ENCODE peak calls at places on chromosomes 6 and 20, in five cellular contexts. U is H9, R is cardiac fibroblast, O is GM23338, B is fibroblast of lung. T is an unnamed sample.

GRCh38 chr6:19446570-19446969 is 390.6 kb upstream of the ID4 start:
- DNase-seq in U (no peak), R (no peak), O (no peak), B (no peak), T (no peak)

GRCh38 chr6:12150812-12151432 is 138.8 kb downstream of the HIVEP1 start:
- DNase-seq in U (peak), R (peak), O (peak), B (peak), T (peak)

GRCh38 chr6:126071000-126071647 is 84.8 kb downstream of the TRMT11 start:
- DNase-seq in U (no peak), R (no peak), O (no peak), B (no peak), T (no peak)

GRCh38 chr20:24479595-24479994 is 10.2 kb downstream of the SYNDIG1 start:
- DNase-seq in U (no peak), R (no peak), O (peak), B (no peak), T (no peak)

GRCh38 chr20:13492001-13492480 is 146.7 kb downstream of the TASP1 start:
- DNase-seq in U (peak), R (peak), O (peak), B (peak), T (peak)

GRCh38 chr6:111661541-111662041 is 55.9 kb upstream of the TRAF3IP2 start:
- DNase-seq in U (peak), R (no peak), O (peak), B (no peak), T (peak)

GRCh38 chr6:157151029-157151428 is 172.3 kb downstream of the TMEM242 start:
- DNase-seq in U (no peak), R (peak), O (no peak), B (peak), T (no peak)

GRCh38 chr6:23174781-23175361 is 605.5 kb downstream of the HDGFL1 start:
- DNase-seq in U (no peak), R (peak), O (no peak), B (peak), T (no peak)

GRCh38 chr20:50346372-50347347 is 156.0 kb downstream of the CEBPB start:
- DNase-seq in U (no peak), R (peak), O (no peak), B (peak), T (no peak)

GRCh38 chr6:33142501-33142900 is 49.8 kb downstream of the COL11A2 start:
- DNase-seq in U (no peak), R (no peak), O (no peak), B (no peak), T (no peak)

GRCh38 chr6:42068872-42069522 is 18.7 kb downstream of the TAF8 start:
- DNase-seq in U (no peak), R (no peak), O (no peak), B (no peak), T (no peak)
- TF ChIP-seq CTCF in U (peak), R (no peak), O (no peak), B (no peak), T (no peak)

GRCh38 chr20:51767867-51768758 is at the start of gene ATP9A:
- DNase-seq in U (no peak), R (peak), O (peak), B (peak), T (peak)

GRCh38 chr20:51763965-51764602 is 4.1 kb downstream of the ATP9A start:
- DNase-seq in U (no peak), R (peak), O (peak), B (peak), T (no peak)

GRCh38 chr20:51768759-51769517 is 748 bp upstream of the ATP9A start:
- DNase-seq in U (no peak), R (no peak), O (peak), B (peak), T (no peak)

GRCh38 chr20:51769941-51770615 is 1.9 kb upstream of the ATP9A start:
- DNase-seq in U (no peak), R (no peak), O (no peak), B (no peak), T (no peak)

DNA sequence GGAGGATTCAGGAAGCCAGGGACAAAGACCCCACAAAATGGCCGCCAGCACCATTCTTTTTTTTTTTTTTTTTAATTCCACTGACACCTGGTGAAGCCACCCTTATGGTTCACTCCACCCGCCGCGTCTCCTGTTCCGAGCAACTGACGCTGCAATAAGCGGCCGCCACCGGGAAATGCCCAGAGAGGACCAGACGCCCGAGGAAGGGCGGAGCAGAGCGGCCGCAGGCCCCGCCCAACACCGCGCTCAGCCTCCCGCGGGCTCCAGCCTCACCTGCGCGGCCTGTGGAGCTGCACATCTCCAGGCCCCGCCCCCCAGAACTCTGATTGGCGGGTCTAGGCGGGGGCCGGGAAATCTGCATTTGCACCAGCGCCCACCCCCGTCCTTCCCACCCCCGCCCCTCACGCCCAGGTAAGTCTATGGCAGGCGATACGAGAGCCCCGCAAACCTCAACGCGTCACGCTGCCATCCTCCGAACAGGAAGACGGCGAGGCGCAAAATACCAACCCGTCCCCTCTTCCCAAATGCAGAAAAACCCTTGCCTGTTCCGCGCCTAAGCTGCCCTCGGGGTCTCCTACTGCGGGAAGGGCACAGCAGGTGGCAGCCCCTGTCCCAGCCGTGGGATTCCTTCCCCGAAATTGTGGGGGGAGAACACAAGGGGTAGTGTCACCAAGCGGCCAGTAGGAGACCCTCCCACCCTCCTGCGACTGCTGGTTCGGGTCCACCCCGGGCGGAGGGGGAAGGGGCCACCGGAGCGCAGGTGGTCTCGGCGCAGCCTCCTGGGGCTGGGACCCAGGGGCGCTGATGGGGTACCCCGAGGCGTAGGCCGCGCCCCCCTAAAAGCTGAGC is 948 bp downstream of the ATP9A start:
- DNase-seq in U (peak), R (no peak), O (peak), B (peak), T (peak)
- TF ChIP-seq CTCF in U (peak), R (peak), O (peak), B (peak), T (peak)

DNA sequence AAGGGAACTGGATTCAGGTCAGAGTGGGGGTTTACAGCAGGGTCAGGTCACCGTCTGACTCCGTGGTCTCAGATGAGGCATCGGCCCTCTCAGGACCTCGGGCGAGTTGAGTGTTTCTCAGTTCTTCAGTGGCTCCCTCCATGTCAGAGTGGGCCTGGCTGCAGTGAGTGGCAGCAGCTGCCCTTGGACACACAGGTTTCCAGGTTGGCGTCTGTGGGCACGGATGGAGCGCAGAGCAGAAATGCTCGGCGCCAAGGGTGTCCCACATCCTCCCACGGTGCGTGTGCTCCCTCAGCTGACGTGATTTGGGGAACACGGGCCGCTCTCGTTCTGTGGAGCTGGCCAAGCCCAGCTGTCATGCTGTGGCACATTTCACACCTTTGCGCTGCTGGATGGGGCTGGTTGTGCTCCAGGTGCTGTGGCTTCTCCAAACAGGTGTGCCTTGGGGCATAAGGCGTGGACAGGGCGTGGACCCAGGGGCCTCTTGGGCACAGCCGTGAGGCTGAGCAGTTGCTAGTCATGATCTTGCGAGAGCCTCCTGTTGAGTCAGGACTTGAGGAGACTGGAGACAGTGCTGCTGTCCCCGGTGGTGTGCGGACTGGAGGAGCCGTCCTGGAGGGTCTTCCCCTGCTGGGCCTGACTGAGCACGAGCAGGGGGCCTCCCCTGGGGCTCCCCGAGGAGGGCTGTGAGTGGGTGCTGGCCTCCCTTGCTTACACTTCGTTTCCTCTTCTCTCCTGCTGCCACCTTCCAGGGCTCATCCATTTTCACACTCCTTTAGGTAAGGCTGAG is 9.5 kb upstream of the DNAJC5 start:
- DNase-seq in U (no peak), R (no peak), O (no peak), B (no peak), T (no peak)
- TF ChIP-seq CTCF in U (no peak), R (no peak), O (no peak), B (no peak), T (no peak)

GRCh38 chr6:36897629-36898028 is 11.9 kb downstream of the C6orf89 start:
- DNase-seq in U (peak), R (no peak), O (peak), B (no peak), T (no peak)
- TF ChIP-seq CTCF in U (peak), R (no peak), O (peak), B (no peak), T (no peak)

GRCh38 chr20:44006578-44006977 is 91.9 kb downstream of the TOX2 start:
- DNase-seq in U (no peak), R (no peak), O (no peak), B (no peak), T (no peak)
- TF ChIP-seq CTCF in U (peak), R (no peak), O (no peak), B (no peak), T (no peak)

GRCh38 chr6:44470746-44471145 is 83.2 kb downstream of the CDC5L start:
- DNase-seq in U (no peak), R (no peak), O (no peak), B (no peak), T (no peak)
- TF ChIP-seq CTCF in U (no peak), R (no peak), O (no peak), B (no peak), T (no peak)

DNA sequence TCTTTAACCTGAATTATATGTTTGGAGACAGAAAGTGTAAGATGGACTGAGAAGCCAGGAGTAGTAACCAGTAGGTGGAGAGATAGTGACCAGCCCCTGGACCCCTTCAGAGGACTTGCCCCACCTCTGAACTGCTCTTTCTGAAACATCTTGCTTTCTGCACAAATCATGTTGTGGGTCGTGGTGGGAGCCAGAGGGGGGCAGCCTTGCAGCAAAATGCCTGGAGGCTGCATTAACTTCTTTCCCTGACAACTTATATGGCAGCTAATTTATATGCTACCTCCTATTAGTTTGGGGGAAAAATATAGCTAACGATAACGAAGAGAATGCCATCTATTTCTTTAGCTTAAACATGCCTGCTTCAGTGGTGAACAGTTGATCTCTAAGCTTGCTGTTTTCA is 859.8 kb downstream of the MAFB start:
- DNase-seq in U (peak), R (peak), O (peak), B (peak), T (peak)
- TF ChIP-seq CTCF in U (peak), R (peak), O (peak), B (peak), T (peak)

DNA sequence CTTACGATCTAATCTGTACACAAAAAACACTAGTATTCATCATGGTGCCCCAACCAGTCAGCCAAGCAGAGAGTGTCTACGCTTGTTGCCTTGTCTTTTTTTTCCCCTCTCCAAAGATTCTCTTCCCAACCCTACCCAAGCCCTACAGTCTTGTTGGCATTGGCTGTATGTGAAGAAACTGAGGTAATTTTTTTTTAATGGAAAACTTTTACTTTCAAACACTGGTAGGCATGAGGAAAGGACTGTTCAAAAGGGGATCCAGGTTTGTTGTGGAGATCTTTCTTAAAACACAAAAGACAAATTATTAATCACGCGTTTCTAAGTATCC is 89.2 kb upstream of the PRSS16 start:
- DNase-seq in U (no peak), R (no peak), O (no peak), B (no peak), T (no peak)
- TF ChIP-seq CTCF in U (no peak), R (no peak), O (no peak), B (no peak), T (no peak)

T was measured in nephron progenitor cell.